ENCODE peak calls at places on chromosomes 2 and 18, in four cellular contexts. J is prostate gland, B is body of pancreas, T is GM12891. O is an unnamed sample.

GRCh38 chr2:18829331-18829902 is 240.0 kb upstream of the NT5C1B start:
- DNase-seq in J (peak), B (no peak), T (no peak), O (no peak)

GRCh38 chr18:12041561-12041960 is 52.1 kb upstream of the ANKRD62 start:
- DNase-seq in J (no peak), B (no peak), T (no peak), O (peak)

GRCh38 chr18:4251873-4252272 is 203.2 kb downstream of the DLGAP1 start:
- DNase-seq in J (no peak), B (no peak), T (no peak), O (no peak)

GRCh38 chr2:237096201-237096600 is 10.5 kb downstream of the COPS8 start:
- DNase-seq in J (no peak), B (no peak), T (no peak), O (no peak)

GRCh38 chr2:150599889-150600288 is 112.4 kb upstream of the RND3 start:
- DNase-seq in J (no peak), B (no peak), T (no peak), O (no peak)

GRCh38 chr2:119713819-119714490 is 35.0 kb downstream of the TMEM177 start:
- DNase-seq in J (no peak), B (no peak), T (no peak), O (no peak)

GRCh38 chr2:26850565-26850964 is 2.6 kb downstream of the DPYSL5 start:
- DNase-seq in J (no peak), B (no peak), T (no peak), O (no peak)

GRCh38 chr2:73920577-73921545 is 5.8 kb upstream of the DGUOK start:
- DNase-seq in J (no peak), B (peak), T (no peak), O (peak)

GRCh38 chr2:229057997-229058553 is 213.0 kb downstream of the PID1 start:
- DNase-seq in J (no peak), B (no peak), T (no peak), O (no peak)

GRCh38 chr2:83900859-83901258 is 558.2 kb downstream of the SUCLG1 start:
- DNase-seq in J (no peak), B (no peak), T (no peak), O (peak)

GRCh38 chr2:233059797-233060499 is at the start of gene INPP5D:
- DNase-seq in J (no peak), B (no peak), T (peak), O (no peak)

GRCh38 chr2:47226124-47227040 is 71.3 kb upstream of the STPG4 start:
- DNase-seq in J (peak), B (no peak), T (no peak), O (no peak)

DNA sequence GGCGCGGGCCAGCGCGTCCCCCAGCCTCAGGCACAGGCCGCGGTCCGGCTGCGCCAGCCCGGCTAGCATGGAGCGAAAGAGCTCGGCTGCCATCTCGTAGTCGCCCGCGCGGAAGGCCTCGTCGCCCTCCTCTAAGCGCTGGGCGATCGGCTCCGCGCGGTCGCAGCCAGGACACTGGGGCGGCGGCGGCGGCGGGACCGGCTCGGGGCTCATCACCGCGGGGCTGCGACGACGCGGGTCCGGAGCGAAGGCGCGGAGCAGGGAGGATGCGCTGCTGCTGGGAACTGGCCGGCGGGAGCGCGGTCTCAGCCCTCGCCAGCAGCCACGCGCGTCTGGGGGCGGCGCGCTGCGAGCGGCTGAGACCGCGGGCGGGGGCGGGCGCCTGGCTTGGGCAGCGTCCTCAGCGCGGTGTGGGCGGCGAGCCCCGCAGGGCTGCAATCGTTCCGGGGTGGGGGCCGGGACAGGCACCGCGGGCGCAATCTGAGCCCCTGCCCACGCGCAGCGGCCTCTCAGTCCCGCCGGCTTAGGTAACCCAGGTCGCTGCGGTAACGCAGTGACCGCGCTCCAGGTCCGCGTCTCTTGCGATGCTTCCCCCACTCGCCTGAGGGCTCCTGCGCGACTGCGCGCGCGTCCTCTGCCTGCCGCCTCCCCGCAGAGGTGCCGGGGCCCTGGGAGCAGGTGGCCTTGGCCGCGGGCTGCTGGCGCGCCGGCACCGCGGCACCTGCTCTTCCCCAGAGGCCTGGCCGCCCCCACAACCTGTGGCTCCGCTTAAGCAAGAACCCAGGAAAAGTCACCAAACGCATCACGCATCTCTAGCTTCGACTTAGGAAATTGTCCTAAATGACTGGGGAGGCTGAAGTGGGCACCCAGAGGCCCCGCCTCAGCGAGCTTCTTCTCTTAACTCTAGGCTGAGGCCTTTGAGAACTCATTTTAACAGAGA is at the start of gene LONRF2:
- DNase-seq in J (peak), B (peak), T (peak), O (peak)
- TF ChIP-seq POLR2A in J (no peak), B (peak), T (no peak), O (no peak)

DNA sequence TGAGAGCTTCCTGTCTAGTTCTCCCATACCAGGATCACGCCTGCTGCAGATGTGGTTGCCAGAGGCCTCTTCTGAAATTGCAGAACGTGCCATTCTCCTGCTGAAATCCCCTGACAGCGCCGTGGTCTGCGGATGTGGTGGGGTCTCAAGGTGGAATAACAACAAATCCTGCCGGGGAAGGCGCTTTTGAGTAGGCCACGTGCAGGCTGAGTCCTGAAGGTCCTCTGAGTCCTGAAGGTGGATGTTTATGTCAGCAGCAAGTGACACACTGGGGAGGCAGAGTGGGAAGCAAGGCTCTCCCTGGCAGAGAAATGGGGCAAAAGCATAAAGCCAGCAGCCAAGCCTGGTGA is 241.4 kb downstream of the MYCN start:
- DNase-seq in J (no peak), B (no peak), T (no peak), O (no peak)
- TF ChIP-seq POLR2A in J (no peak), B (no peak), T (no peak), O (no peak)

DNA sequence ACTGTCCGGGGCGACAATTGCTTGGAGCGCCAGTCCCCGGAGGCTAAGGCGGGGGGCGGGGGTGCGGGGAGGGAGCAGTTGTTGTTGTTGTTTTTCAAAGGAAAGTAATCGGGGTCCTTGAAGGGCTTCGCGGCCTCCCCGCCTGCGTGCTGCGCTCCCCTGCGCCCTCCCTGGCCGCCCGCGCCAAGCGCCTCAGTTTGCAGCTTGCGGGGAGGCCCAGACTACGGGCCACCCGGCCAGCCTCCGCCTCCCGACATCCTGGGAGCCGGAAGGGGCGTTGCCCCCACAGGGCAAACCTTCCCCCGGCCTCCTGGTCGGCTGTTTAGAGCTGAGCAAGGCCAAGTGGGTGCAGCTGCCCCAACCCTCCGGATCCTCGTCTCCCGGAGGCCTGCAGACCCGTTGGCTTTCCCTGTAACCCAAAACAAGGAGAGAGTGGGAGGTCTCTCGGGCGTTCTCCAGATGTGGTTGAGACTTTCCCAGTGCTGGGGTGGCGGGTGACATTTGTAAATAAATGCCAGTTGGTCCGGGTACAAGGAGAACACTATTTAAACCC is 3.7 kb upstream of the SIX3 start:
- DNase-seq in J (no peak), B (no peak), T (no peak), O (no peak)
- TF ChIP-seq POLR2A in J (no peak), B (no peak), T (no peak), O (no peak)

GRCh38 chr2:70094978-70095832 is 7.9 kb downstream of the PCBP1 start:
- DNase-seq in J (peak), B (peak), T (no peak), O (no peak)
- TF ChIP-seq POLR2A in J (peak), B (peak), T (peak), O (no peak)

DNA sequence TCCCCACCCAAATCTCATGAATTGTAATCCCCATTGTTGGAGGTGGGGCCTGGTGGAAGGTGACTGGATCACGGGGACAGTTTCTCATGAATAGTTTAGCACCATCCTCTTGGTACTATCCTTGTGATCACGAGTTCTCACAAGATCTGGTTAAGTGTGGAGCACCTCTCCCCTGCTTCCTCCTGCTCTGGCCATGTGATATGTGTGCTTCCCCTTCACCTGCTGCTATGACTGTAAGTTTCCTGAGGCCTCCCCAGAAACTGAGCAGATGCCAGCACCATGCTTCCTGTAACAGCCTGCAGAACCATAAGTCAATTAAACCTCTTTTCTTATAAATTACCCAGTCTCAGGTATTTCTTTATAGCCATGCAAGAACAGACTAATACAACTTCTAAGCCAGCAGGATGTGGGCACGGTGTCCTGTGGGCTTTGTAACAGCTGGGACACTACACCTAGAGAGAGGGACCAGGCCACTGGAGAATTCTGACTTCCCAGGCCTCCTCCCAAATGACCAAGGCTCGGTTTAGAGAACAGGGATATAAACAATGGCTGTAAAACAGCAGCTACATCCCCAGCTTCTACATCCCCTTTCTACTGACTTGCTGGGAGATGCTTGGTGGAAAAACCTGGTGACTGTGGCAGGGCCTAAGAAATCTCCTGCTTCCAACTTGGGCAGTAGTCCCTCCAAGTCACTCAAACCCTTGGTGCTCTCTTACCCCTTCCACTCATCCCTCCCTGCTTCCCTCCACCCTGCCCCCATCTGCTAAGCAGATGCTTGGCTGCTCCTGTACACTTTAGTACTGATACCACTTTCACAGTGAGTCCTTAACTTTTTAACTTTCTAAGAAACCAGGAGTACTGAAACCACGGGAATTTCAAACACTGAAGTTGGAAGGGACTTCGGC is 10.3 kb downstream of the STAT1 start:
- DNase-seq in J (no peak), B (no peak), T (no peak), O (no peak)
- TF ChIP-seq POLR2A in J (no peak), B (no peak), T (peak), O (no peak)

DNA sequence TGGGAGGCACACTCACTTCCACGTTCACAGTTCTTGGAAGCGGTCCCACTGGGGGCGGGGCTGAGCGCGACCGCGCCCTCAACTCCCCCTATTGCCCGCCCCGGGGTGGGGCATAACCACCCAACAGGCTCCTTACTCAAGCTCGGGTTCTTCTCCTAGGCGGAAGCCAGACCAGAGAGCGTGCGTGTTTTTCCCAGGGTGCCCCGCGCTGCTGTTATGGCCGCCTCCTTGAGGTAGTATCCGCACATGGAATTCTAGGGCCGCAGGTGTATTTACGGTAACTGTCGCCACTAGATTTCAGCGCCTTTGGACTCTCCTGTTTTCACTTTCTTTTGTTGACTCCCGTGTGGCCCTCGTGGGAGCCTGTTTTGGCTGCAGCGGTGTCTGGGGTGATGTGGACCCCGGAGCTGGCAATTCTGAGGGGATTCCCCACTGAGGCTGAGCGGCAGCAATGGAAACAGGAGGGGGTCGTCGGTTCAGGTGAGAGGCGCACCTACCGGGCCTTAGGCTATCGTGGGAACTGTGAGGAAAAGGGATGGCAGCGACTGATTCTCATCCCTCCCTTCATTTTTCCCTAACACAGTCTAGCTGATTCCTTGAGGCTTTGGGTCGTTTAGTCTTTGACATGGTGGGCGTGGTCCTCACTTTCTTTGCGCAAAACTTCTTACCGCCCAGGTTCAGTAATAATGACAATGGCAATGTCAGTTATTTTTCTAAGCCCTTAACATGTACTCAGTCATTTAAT is at the start of gene TTC27:
- DNase-seq in J (peak), B (peak), T (peak), O (peak)
- TF ChIP-seq POLR2A in J (peak), B (no peak), T (peak), O (peak)

GRCh38 chr2:1744446-1745170 is at the start of gene PXDN:
- DNase-seq in J (peak), B (peak), T (peak), O (no peak)
- TF ChIP-seq POLR2A in J (peak), B (no peak), T (no peak), O (no peak)

DNA sequence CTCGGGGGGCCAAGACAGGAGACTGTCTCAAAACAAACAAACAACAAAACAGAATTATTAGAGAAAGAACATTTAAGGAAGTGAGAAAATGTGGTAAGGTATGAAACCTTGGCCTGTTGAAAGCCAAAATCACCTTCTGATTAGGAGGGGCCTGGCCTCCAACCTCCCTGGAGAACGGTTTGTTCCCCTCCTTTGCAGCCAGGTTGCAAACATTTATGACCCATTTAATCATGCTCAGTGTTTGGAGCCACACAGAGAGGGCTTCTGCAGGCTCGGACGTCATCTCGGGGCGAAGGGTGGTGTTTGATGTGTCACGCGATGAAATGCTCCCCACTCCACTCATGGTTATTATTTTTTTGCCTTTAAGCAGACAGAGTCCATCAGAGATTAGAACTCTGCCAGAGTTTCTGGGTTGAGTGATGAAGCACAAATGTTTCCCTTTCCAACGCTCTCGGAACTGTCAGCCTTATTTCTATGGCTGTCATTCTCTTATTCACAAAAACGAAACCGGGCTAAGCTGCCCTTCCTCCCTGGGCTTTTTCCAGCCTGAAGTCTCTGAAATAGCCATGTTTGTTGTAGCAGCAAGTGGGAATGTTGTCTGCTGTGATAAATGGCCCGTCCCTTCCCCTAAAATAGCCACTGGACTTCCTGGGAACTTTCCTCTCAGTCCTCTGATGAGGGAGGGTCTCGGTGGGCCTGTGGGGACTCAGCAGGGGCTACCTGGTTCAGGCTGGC is 33.6 kb upstream of the ROCK2 start:
- DNase-seq in J (no peak), B (no peak), T (peak), O (no peak)
- TF ChIP-seq POLR2A in J (no peak), B (no peak), T (no peak), O (no peak)

GRCh38 chr18:74229891-74230290 is 61.9 kb downstream of the CYB5A start:
- DNase-seq in J (no peak), B (no peak), T (no peak), O (no peak)
- TF ChIP-seq POLR2A in J (no peak), B (no peak), T (no peak), O (no peak)